ENCODE peak calls at places on chromosomes 1 and 21, in eight cellular contexts. T is body of pancreas, H is kidney epithelial cell, K is uterus, U is hepatocyte, N is lung, O is breast epithelium, S is tibial artery. C is an unnamed sample. For H3K36me3, the result is how much of the 10 kb centered on the place peaks cover.

GRCh38 chr1:43492816-43493215 is 37.9 kb upstream of the PTPRF start:
- DNase-seq in T (no peak), H (no peak), K (no peak), U (no peak), N (no peak), O (no peak), S (no peak), C (no peak)

GRCh38 chr21:44730951-44731579 is 19.7 kb upstream of the TSPEAR start:
- DNase-seq in T (no peak), H (no peak), K (no peak), U (no peak), N (no peak), O (no peak), S (no peak), C (no peak)

GRCh38 chr1:62188111-62188510 is 6.5 kb upstream of the L1TD1 start:
- DNase-seq in T (no peak), H (no peak), K (no peak), U (no peak), N (no peak), O (no peak), S (no peak), C (no peak)

GRCh38 chr1:6601865-6602668 is 602 bp downstream of the KLHL21 start:
- DNase-seq in T (peak), H (no peak), K (peak), U (peak), N (no peak), O (no peak), S (peak), C (peak)

GRCh38 chr1:67476906-67477305 is 46.7 kb upstream of the SERBP1 start:
- DNase-seq in T (no peak), H (no peak), K (no peak), U (no peak), N (no peak), O (no peak), S (no peak), C (no peak)

GRCh38 chr1:21262282-21263051 is 27.8 kb downstream of the ECE1 start:
- DNase-seq in T (peak), H (peak), K (peak), U (peak), N (no peak), O (peak), S (peak), C (no peak)

GRCh38 chr1:101135526-101135925 is 101.3 kb upstream of the S1PR1 start:
- DNase-seq in T (no peak), H (no peak), K (no peak), U (no peak), N (no peak), O (no peak), S (no peak), C (no peak)

GRCh38 chr1:41799723-41800122 is 119.0 kb downstream of the HIVEP3 start:
- DNase-seq in T (no peak), H (no peak), K (no peak), U (no peak), N (no peak), O (no peak), S (no peak), C (no peak)

GRCh38 chr21:36747815-36748381 is 49.0 kb downstream of the SIM2 start:
- DNase-seq in T (peak), H (no peak), K (no peak), U (peak), N (no peak), O (no peak), S (no peak), C (peak)

GRCh38 chr1:221680085-221680484 is 61.8 kb downstream of the DUSP10 start:
- DNase-seq in T (no peak), H (no peak), K (no peak), U (no peak), N (no peak), O (no peak), S (no peak), C (no peak)

GRCh38 chr1:172746091-172746949 is 87.4 kb downstream of the FASLG start:
- DNase-seq in T (no peak), H (peak), K (no peak), U (peak), N (peak), O (peak), S (no peak), C (peak)

GRCh38 chr1:184141481-184141880 is 90.0 kb downstream of the TSEN15 start:
- DNase-seq in T (no peak), H (no peak), K (no peak), U (no peak), N (no peak), O (no peak), S (no peak), C (no peak)

GRCh38 chr1:67013573-67013972 is 40.4 kb downstream of the SLC35D1 start:
- DNase-seq in T (no peak), H (peak), K (no peak), U (no peak), N (no peak), O (no peak), S (no peak), C (no peak)

GRCh38 chr1:114152211-114153050 is 1.2 kb downstream of the SYT6 start:
- DNase-seq in T (peak), H (no peak), K (no peak), U (peak), N (peak), O (no peak), S (peak), C (no peak)

GRCh38 chr1:173475564-173476196 is 1.5 kb upstream of the PRDX6 start:
- DNase-seq in T (peak), H (no peak), K (no peak), U (peak), N (no peak), O (no peak), S (no peak), C (no peak)

GRCh38 chr1:246110343-246111219 is 396.5 kb downstream of the SMYD3 start:
- DNase-seq in T (no peak), H (no peak), K (no peak), U (peak), N (no peak), O (no peak), S (no peak), C (no peak)

GRCh38 chr1:97942161-97943123 is 21.6 kb upstream of the DPYD start:
- DNase-seq in T (no peak), H (no peak), K (no peak), U (no peak), N (no peak), O (no peak), S (no peak), C (no peak)

GRCh38 chr1:233496940-233497456 is 116.9 kb upstream of the KCNK1 start:
- DNase-seq in T (no peak), H (no peak), K (no peak), U (no peak), N (no peak), O (no peak), S (no peak), C (no peak)

GRCh38 chr1:199218065-199218464 is 579.2 kb downstream of the PTPRC start:
- DNase-seq in T (no peak), H (no peak), K (no peak), U (no peak), N (no peak), O (no peak), S (no peak), C (no peak)

GRCh38 chr21:36463204-36463603 is 16.7 kb downstream of the CLDN14 start:
- DNase-seq in T (no peak), H (no peak), K (no peak), U (no peak), N (no peak), O (no peak), S (no peak), C (no peak)

GRCh38 chr1:20551945-20552727 is at the start of gene FAM43B:
- DNase-seq in T (peak), H (peak), K (peak), U (peak), N (no peak), O (no peak), S (peak), C (no peak)

GRCh38 chr1:48051466-48052126 is 54.4 kb upstream of the TRABD2B start:
- DNase-seq in T (no peak), H (no peak), K (no peak), U (no peak), N (no peak), O (no peak), S (no peak), C (no peak)

GRCh38 chr1:234778215-234779159 is 168.5 kb upstream of the IRF2BP2 start:
- DNase-seq in T (no peak), H (no peak), K (no peak), U (peak), N (peak), O (peak), S (no peak), C (no peak)

GRCh38 chr1:87367549-87367948 is 38.9 kb downstream of the LMO4 start:
- DNase-seq in T (no peak), H (no peak), K (no peak), U (no peak), N (no peak), O (no peak), S (no peak), C (no peak)

GRCh38 chr1:115929846-115930245 is 46.5 kb upstream of the SLC22A15 start:
- DNase-seq in T (no peak), H (no peak), K (no peak), U (peak), N (no peak), O (no peak), S (no peak), C (no peak)

GRCh38 chr1:41767534-41767933 is 151.2 kb downstream of the HIVEP3 start:
- DNase-seq in T (no peak), H (no peak), K (no peak), U (no peak), N (no peak), O (peak), S (no peak), C (no peak)

GRCh38 chr1:179803916-179804315 is 60.8 kb downstream of the FAM163A start:
- DNase-seq in T (no peak), H (no peak), K (no peak), U (no peak), N (no peak), O (no peak), S (no peak), C (no peak)

GRCh38 chr1:52917156-52917555 is 4.4 kb downstream of the ECHDC2 start:
- DNase-seq in T (no peak), H (no peak), K (no peak), U (no peak), N (no peak), O (no peak), S (no peak), C (no peak)

GRCh38 chr1:172946814-172947507 is 103.8 kb downstream of the TNFSF18 start:
- DNase-seq in T (no peak), H (no peak), K (no peak), U (no peak), N (no peak), O (no peak), S (no peak), C (no peak)

GRCh38 chr1:51331206-51332100 is 1.1 kb upstream of the TTC39A start:
- DNase-seq in T (peak), H (peak), K (no peak), U (peak), N (peak), O (no peak), S (no peak), C (no peak)

DNA sequence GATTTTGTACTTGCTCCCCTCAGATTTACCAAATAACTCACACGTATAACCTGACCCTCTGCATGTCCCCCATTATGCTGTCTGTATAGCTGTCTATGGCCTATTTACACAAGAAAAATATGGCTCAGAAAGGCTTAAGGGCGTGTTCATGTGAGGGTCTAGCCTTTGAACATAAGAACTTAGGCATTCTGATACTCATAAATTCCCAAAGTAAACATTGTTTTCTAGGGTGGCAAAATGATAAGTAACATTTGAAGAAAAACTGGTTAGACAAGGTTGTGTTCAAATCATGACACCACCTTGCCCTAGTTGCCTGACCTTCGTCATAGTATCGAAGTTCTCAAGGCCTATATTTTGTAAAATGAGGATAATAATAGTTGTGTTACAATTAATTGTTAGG is 394.6 kb downstream of the LRRIQ3 start:
- DNase-seq in T (no peak), H (no peak), K (no peak), U (peak), N (no peak), O (no peak), S (no peak), C (no peak)
- H3K4me3 ChIP-seq in T (no peak), H (no peak), K (no peak), U (no peak), N (no peak), O (no peak), S (no peak), C (no peak)

GRCh38 chr1:26733982-26734381 is 38.2 kb downstream of the ARID1A start:
- DNase-seq in T (no peak), H (no peak), K (no peak), U (no peak), N (no peak), O (no peak), S (no peak), C (no peak)
- H3K36me3 ChIP-seq in T (under half), H (under half), K (under half), U (under half), N (under half), O (under half), S (half or more), C (under half)

DNA sequence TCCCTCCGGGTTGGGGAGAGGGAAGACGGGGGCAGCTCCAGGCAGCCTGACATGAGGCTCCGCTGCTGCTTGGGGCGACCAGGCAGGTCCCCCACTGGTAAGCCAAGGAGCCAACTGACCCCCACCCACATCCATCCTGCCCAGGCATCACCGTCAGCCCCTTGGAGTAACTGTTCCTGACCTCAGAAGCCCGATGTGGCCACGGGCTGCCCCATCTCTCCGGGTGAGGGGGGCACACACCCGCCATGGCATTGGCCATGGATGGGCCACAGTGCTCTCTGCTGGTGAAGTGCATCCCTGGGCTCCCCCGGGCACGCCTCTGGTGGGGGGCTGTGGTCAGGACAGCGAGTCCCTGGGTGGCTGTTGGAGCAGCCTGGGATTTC is 100.0 kb downstream of the CRYAA start:
- DNase-seq in T (no peak), H (no peak), K (no peak), U (no peak), N (no peak), O (no peak), S (no peak), C (no peak)
- TF ChIP-seq CTCF in T (no peak), H (no peak), K (no peak), U (no peak), N (no peak), O (no peak), S (no peak), C (peak)

GRCh38 chr1:39214998-39215873 is 10.7 kb downstream of the MACF1 start:
- DNase-seq in T (no peak), H (no peak), K (no peak), U (peak), N (no peak), O (no peak), S (no peak), C (peak)
- H3K4me3 ChIP-seq in T (no peak), H (no peak), K (no peak), U (no peak), N (no peak), O (peak), S (peak), C (peak)

GRCh38 chr1:8015036-8015808 is 10.9 kb downstream of the ERRFI1 start:
- DNase-seq in T (no peak), H (no peak), K (peak), U (peak), N (no peak), O (no peak), S (no peak), C (no peak)
- H3K36me3 ChIP-seq in T (under half), H (under half), K (under half), U (under half), N (under half), O (under half), S (under half), C (under half)